ENCODE peak calls at places on chromosomes 3 and 15, in four cellular contexts. F is aorta, K is cardiac fibroblast, R is fibroblast of villous mesenchyme. C is an unnamed sample.

GRCh38 chr15:67840747-67841634 is 1.1 kb upstream of the RNU6-1 start:
- DNase-seq in F (no peak), K (peak), R (peak), C (no peak)

GRCh38 chr3:76702676-76703075 is 337.2 kb upstream of the ROBO2 start:
- DNase-seq in F (no peak), K (no peak), R (no peak), C (no peak)

GRCh38 chr3:194422188-194422587 is 23.1 kb upstream of the GP5 start:
- DNase-seq in F (no peak), K (no peak), R (peak), C (no peak)

GRCh38 chr15:96300808-96301207 is 29.7 kb upstream of the NR2F2 start:
- DNase-seq in F (no peak), K (no peak), R (no peak), C (no peak)

GRCh38 chr3:195888311-195888761 is 20.0 kb downstream of the TNK2 start:
- DNase-seq in F (no peak), K (no peak), R (no peak), C (no peak)

GRCh38 chr15:49864251-49864650 is 243.4 kb downstream of the DTWD1 start:
- DNase-seq in F (no peak), K (no peak), R (peak), C (no peak)

GRCh38 chr3:3191675-3192480 is 12.4 kb upstream of the CRBN start:
- DNase-seq in F (no peak), K (peak), R (peak), C (no peak)

GRCh38 chr3:73365756-73366397 is 258.9 kb downstream of the PDZRN3 start:
- DNase-seq in F (peak), K (peak), R (no peak), C (no peak)

GRCh38 chr3:177729939-177730700 is 532.8 kb upstream of the TBL1XR1 start:
- DNase-seq in F (peak), K (peak), R (peak), C (no peak)

GRCh38 chr3:119636194-119636593 is 24.2 kb downstream of the POPDC2 start:
- DNase-seq in F (no peak), K (peak), R (peak), C (no peak)

GRCh38 chr3:96483781-96484180 is 330.6 kb upstream of the EPHA6 start:
- DNase-seq in F (no peak), K (no peak), R (no peak), C (no peak)

GRCh38 chr3:69082805-69083204 is 1.9 kb upstream of the ARL6IP5 start:
- DNase-seq in F (peak), K (peak), R (peak), C (peak)

GRCh38 chr3:37241880-37242279 is 67.5 kb upstream of the LRRFIP2 start:
- DNase-seq in F (no peak), K (no peak), R (no peak), C (no peak)

GRCh38 chr3:136186330-136186729 is 9.8 kb downstream of the MSL2 start:
- DNase-seq in F (no peak), K (no peak), R (no peak), C (no peak)

GRCh38 chr3:183489455-183490210 is 61.2 kb upstream of the MCF2L2 start:
- DNase-seq in F (no peak), K (peak), R (peak), C (no peak)

GRCh38 chr3:179734497-179735281 is 81.8 kb downstream of the USP13 start:
- DNase-seq in F (no peak), K (no peak), R (no peak), C (no peak)

GRCh38 chr3:71587958-71588357 is 4.4 kb upstream of the FOXP1 start:
- DNase-seq in F (no peak), K (no peak), R (no peak), C (no peak)

GRCh38 chr15:35540885-35541284 is 5.1 kb downstream of the DPH6 start:
- DNase-seq in F (no peak), K (peak), R (peak), C (no peak)

GRCh38 chr3:14507757-14508504 is 32.2 kb downstream of the GRIP2 start:
- DNase-seq in F (no peak), K (no peak), R (no peak), C (no peak)

GRCh38 chr3:70849911-70850699 is 537.7 kb upstream of the MDFIC2 start:
- DNase-seq in F (no peak), K (peak), R (peak), C (peak)

GRCh38 chr3:71103430-71103881 is 480.1 kb downstream of the FOXP1 start:
- DNase-seq in F (peak), K (peak), R (peak), C (peak)

GRCh38 chr15:84855032-84855645 is 29.3 kb upstream of the SLC28A1 start:
- DNase-seq in F (no peak), K (no peak), R (no peak), C (no peak)

GRCh38 chr15:77578641-77579372 is 53.9 kb downstream of the LINGO1 start:
- DNase-seq in F (no peak), K (no peak), R (no peak), C (no peak)

DNA sequence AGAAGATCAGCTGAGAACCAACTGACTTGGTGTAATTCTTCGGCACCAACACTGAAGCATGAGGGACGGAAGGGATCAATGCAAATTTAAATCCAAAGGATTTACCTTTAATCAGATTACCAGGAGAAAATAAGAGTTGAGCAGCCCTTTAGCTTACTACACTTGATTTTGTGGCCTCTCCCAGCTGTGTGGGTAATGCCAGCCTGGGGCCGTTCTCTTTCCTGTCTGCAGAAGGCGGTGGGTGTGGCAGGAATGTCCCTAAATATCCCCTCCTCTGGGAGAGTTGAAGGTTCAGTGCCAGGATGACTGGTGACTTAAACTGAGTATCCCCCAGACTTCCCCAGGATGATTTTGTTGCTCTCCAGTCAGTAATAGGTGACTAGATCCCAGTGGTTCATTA is 22.9 kb downstream of the MAPKBP1 start:
- DNase-seq in F (no peak), K (no peak), R (no peak), C (no peak)
- H3K4me3 ChIP-seq in F (no peak), K (no peak), R (no peak), C (no peak)

DNA sequence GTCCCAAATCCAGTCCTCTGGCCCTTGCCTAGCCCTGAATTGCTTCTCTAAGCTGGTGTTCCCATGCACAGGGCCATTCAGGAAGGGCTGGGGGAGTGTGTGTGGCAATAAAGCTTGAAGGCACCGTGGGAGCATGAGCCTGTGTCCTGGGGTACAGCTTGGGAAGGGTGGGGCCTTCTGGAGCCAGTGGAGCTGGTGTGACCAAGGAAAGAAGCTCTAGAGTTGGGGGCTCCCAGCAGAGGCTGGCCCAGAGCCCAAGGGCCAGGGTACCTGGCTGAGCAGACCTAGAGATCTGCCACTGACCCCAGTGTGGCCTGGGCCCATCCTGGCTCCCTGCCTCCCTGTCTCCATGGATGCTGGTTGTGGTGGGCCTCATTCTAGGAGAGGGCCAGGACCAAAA is 8.0 kb downstream of the ABTB1 start:
- DNase-seq in F (no peak), K (no peak), R (no peak), C (no peak)
- H3K4me3 ChIP-seq in F (no peak), K (no peak), R (no peak), C (no peak)

GRCh38 chr3:30615615-30616346 is 9.4 kb downstream of the TGFBR2 start:
- DNase-seq in F (no peak), K (no peak), R (no peak), C (no peak)
- H3K4me3 ChIP-seq in F (no peak), K (no peak), R (no peak), C (no peak)

GRCh38 chr15:100758554-100758953 is 121.1 kb upstream of the ALDH1A3 start:
- DNase-seq in F (no peak), K (no peak), R (no peak), C (no peak)
- H3K4me3 ChIP-seq in F (no peak), K (no peak), R (no peak), C (no peak)

GRCh38 chr3:49902511-49903345 is 945 bp downstream of the MST1R start:
- DNase-seq in F (no peak), K (no peak), R (no peak), C (no peak)

GRCh38 chr3:49903451-49904424 is at the start of gene MST1R:
- DNase-seq in F (peak), K (peak), R (peak), C (no peak)

GRCh38 chr3:49908378-49909199 is 4.9 kb upstream of the MST1R start:
- DNase-seq in F (no peak), K (no peak), R (no peak), C (no peak)

GRCh38 chr3:49910409-49911123 is 6.9 kb upstream of the MST1R start:
- DNase-seq in F (no peak), K (no peak), R (no peak), C (no peak)

GRCh38 chr3:49906004-49906860 is 2.6 kb upstream of the MST1R start:
- DNase-seq in F (peak), K (peak), R (peak), C (no peak)
- H3K4me3 ChIP-seq in F (no peak), K (peak), R (peak), C (no peak)

GRCh38 chr15:29676961-29677402 is 145.3 kb downstream of the TJP1 start:
- DNase-seq in F (no peak), K (peak), R (no peak), C (no peak)
- H3K4me3 ChIP-seq in F (no peak), K (no peak), R (no peak), C (no peak)

GRCh38 chr15:89371145-89372044 is 36.8 kb upstream of the POLG start:
- DNase-seq in F (no peak), K (peak), R (no peak), C (no peak)

GRCh38 chr15:89369548-89369947 is 34.9 kb upstream of the POLG start:
- DNase-seq in F (no peak), K (no peak), R (no peak), C (no peak)

GRCh38 chr15:89368566-89369223 is 34.1 kb upstream of the POLG start:
- DNase-seq in F (no peak), K (no peak), R (no peak), C (no peak)

GRCh38 chr15:89372069-89373033 is 37.7 kb upstream of the POLG start:
- DNase-seq in F (no peak), K (no peak), R (no peak), C (no peak)

GRCh38 chr15:89370120-89371077 is 35.8 kb upstream of the POLG start:
- DNase-seq in F (no peak), K (no peak), R (no peak), C (no peak)
- H3K4me3 ChIP-seq in F (no peak), K (no peak), R (no peak), C (no peak)

DNA sequence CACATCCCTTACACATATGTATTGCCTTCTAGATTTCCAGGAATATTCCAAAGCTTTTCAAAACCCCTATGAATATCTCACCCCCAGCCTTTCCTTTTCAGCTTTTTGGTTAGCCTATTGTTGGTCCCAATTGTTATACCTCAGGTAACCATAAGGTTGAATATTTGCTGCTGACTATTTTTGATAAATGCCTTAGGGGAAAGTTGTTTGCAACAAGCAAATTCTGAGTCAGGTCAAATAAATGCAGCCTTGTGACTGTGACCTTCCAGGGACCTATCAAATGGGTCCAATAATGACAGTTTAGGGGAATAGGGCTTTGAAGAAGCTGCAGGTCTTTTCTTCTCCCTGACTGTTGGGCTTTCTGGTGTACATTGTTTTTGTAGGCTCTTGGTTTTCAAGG is 699.7 kb downstream of the NTRK3 start:
- DNase-seq in F (no peak), K (no peak), R (no peak), C (no peak)
- H3K4me3 ChIP-seq in F (no peak), K (no peak), R (no peak), C (no peak)

DNA sequence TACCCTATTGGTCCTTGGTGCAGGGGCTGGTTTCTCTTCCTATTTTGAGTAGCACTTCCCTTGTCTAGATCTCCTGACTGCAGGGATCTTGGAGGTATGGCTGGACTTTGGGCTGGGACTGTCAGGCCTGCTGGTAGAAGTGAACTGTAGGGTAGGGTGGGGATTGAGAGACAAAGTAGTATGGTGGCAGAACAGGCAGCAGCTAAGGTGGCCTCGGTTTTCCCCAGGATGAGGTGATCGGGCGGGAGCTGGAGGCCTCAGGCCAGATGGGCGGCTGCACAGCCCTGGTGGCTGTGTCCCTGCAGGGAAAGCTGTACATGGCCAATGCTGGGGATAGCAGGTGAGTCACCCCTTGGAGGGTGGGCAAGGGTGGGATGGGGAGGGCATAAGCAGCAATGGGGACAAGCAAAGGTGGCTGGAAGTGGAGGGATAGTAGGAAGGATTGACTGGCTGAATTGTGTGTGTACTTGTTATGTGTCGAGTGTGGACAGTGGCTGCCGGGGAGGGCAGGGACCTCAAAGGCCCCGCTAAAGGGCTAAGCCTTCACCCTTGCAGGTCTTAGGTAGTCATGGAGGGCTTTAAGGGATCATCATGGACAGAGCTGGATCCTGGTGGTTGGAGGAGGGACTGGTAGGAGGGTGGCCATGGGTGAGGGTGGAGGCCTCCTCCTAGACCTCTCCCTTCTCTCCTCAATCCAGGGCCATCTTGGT is 2.1 kb downstream of the PPM1M start:
- DNase-seq in F (no peak), K (no peak), R (no peak), C (no peak)
- H3K4me3 ChIP-seq in F (no peak), K (no peak), R (no peak), C (no peak)

DNA sequence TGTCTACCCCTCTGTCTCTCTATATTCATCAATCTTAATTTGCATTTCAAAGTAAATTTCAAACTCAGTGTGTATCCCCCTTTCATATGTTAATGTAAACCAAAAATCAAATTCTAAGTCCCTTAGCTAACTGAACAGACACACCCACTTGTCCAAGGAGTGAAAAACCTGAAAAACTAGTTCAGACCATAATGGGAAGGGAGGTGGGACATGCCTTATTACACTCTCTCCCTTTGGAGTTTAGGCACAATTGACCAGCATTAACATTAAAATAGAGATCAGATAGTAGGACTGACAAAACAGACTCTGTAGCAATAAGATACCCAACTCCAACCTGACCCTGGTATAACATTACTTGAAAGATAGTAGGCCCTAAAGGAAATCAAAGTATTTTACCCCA is 247.7 kb upstream of the GADL1 start:
- DNase-seq in F (no peak), K (no peak), R (no peak), C (no peak)
- H3K4me3 ChIP-seq in F (no peak), K (no peak), R (no peak), C (no peak)